ENCODE peak calls at places on chromosomes 6 and 20, in five cellular contexts. Q is suprapubic skin, F is GM13977, O is LHCN-M2, V is posterior vena cava. J is an unnamed sample.

GRCh38 chr6:88163576-88163975 is 2.6 kb downstream of the CNR1 start:
- DNase-seq in F (no peak), O (no peak), Q (no peak), V (no peak), J (no peak)

GRCh38 chr6:116136933-116137340 is 11.0 kb upstream of the COL10A1 start:
- DNase-seq in Q (no peak), F (no peak), V (no peak), O (no peak), J (no peak)

GRCh38 chr6:157840776-157841175 is 17.7 kb downstream of the SNX9 start:
- DNase-seq in F (no peak), Q (no peak), O (peak), V (no peak), J (no peak)

GRCh38 chr20:37984018-37984785 is 49.1 kb downstream of the TTI1 start:
- DNase-seq in V (no peak), Q (no peak), O (no peak), F (no peak), J (no peak)

GRCh38 chr6:41224800-41225199 is 3.3 kb upstream of the TREML4 start:
- DNase-seq in O (no peak), F (no peak), Q (no peak), V (no peak), J (no peak)

GRCh38 chr20:54139188-54139587 is 34.6 kb downstream of the CYP24A1 start:
- DNase-seq in V (no peak), Q (no peak), O (no peak), F (no peak), J (no peak)

GRCh38 chr6:135866445-135867143 is 15.1 kb downstream of the PDE7B start:
- DNase-seq in V (no peak), F (no peak), Q (no peak), O (no peak), J (no peak)

GRCh38 chr6:129842137-129842536 is 19.0 kb downstream of the TMEM244 start:
- DNase-seq in O (no peak), Q (no peak), F (no peak), V (no peak), J (no peak)

GRCh38 chr20:3218307-3218988 is 9.2 kb downstream of the ITPA start:
- DNase-seq in O (no peak), F (peak), V (peak), Q (no peak), J (peak)

GRCh38 chr6:160013987-160014868 is 45.3 kb downstream of the IGF2R start:
- DNase-seq in V (no peak), Q (no peak), O (peak), F (no peak), J (no peak)

GRCh38 chr6:99521557-99522286 is 6.5 kb upstream of the USP45 start:
- DNase-seq in F (no peak), V (peak), O (peak), Q (no peak), J (no peak)

GRCh38 chr6:105372862-105373182 is 30.1 kb downstream of the PREP start:
- DNase-seq in O (no peak), V (no peak), F (no peak), Q (no peak), J (no peak)